ENCODE peak calls at places on chromosome 1, in ten cellular contexts. F is left ventricle myocardium inferior, J is ovary, V is MM.1S, Y is uterus, R is PC-9, P is IMR-90, K is thoracic aorta, W is colonic mucosa, H is cardiac muscle cell. C is an unnamed sample.

GRCh38 chr1:229848762-229849677 is 218.0 kb upstream of the GALNT2 start:
- DNase-seq in F (no peak), J (no peak), V (peak; percentile 42), Y (no peak), R (peak; percentile 8), P (peak; percentile 26), K (no peak), W (no peak), H (peak; percentile 54), C (no peak)

GRCh38 chr1:11158720-11159321 is 30.3 kb upstream of the ANGPTL7 start:
- DNase-seq in F (no peak), J (no peak), V (no peak), Y (no peak), R (no peak), P (peak; percentile 97), K (no peak), W (no peak), H (no peak), C (no peak)

GRCh38 chr1:16614361-16615252 is 1.2 kb upstream of the NBPF1 start:
- DNase-seq in F (no peak), J (no peak), V (no peak), Y (no peak), R (no peak), P (no peak), K (no peak), W (peak; percentile 42), H (no peak), C (peak; percentile 70)

GRCh38 chr1:39082140-39082799 is 56.1 kb downstream of the NDUFS5 start:
- DNase-seq in F (no peak), J (no peak), V (no peak), Y (no peak), R (no peak), P (no peak), K (no peak), W (no peak), H (no peak), C (no peak)

GRCh38 chr1:218660678-218661053 is 315.5 kb downstream of the TGFB2 start:
- DNase-seq in F (no peak), J (no peak), V (no peak), Y (no peak), R (peak; percentile 23), P (peak; percentile 82), K (no peak), W (no peak), H (no peak), C (no peak)

GRCh38 chr1:220974431-220974830 is 95.2 kb downstream of the HLX start:
- DNase-seq in F (no peak), J (no peak), V (no peak), Y (no peak), R (no peak), P (no peak), K (no peak), W (no peak), H (peak; percentile 22), C (no peak)

GRCh38 chr1:231591466-231591865 is 35.1 kb upstream of the DISC1 start:
- DNase-seq in F (no peak), J (no peak), V (no peak), Y (no peak), R (no peak), P (no peak), K (no peak), W (no peak), H (no peak), C (no peak)

GRCh38 chr1:111471012-111471411 is 2.8 kb upstream of the C1orf162 start:
- DNase-seq in F (peak; percentile 35), J (no peak), V (no peak), Y (no peak), R (no peak), P (no peak), K (no peak), W (peak; percentile 35), H (no peak), C (peak; percentile 75)

GRCh38 chr1:90487040-90487439 is 230.1 kb downstream of the BARHL2 start:
- DNase-seq in F (no peak), J (no peak), V (no peak), Y (no peak), R (no peak), P (no peak), K (no peak), W (no peak), H (no peak), C (no peak)
- H3K4me1 ChIP-seq in F (no peaks in the 10 kb centered on the region), J (no peaks in the 10 kb centered on the region), V (no peaks in the 10 kb centered on the region), Y (no peaks in the 10 kb centered on the region), R (no peaks in the 10 kb centered on the region), P (no peaks in the 10 kb centered on the region), K (no peaks in the 10 kb centered on the region), W (no peaks in the 10 kb centered on the region), H (no peaks in the 10 kb centered on the region), C (no peaks in the 10 kb centered on the region)

DNA sequence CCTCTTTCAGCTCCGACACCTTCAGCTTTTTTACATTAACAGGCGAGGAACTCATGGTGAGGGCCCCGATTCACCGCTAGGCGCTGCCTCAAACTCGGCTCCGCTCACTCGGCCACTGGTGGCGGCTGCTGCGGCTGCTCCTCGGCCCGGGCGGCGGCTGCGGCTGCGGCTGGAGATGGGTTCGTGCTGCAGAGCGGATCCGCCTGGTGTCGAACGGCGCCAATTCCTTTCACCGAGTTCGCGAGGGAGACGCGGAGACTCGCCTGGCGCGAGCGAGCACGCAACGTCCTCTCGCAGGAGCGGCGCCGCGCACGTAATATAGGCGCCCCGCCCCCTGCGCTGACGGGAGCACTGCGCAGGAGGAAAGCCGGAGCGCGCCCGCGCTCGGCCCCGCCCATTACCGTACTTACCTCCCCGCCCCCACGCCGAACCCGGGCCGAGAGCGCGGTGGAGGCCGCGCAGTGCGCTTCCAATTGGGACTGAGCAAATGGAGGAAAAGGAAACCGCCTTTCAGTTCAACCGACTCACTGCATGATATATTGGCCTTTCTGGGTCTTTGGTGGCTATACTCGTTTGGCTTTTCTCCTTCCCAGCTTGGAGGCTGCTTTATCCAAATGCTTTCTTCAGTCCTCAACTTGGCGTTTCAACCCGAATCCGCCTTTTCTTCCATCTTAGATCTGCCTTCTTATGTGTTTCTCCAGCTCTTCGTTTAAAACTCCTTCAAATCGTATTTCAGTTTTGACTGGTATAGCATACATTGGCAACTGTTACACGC is at the start of gene HNRNPU:
- DNase-seq in F (peak; percentile 98), J (peak; percentile 97), V (peak; percentile 99), Y (peak; percentile 97), R (peak; percentile 97), P (peak; percentile 97), K (peak; percentile 91), W (peak; percentile 96), H (peak; percentile 98), C (peak; percentile 96)
- TF ChIP-seq CTCF in F (peak; percentile 52), J (peak; percentile 46), V (peak; percentile 43), Y (peak; percentile 35), R (peak; percentile 47), P (peak; percentile 22), K (peak; percentile 48), W (no peak), H (peak; percentile 37), C (peak; percentile 13)

GRCh38 chr1:206769331-206769731 is 1.2 kb upstream of the IL19 start:
- DNase-seq in F (no peak), J (no peak), V (peak; percentile 93), Y (no peak), R (no peak), P (no peak), K (no peak), W (no peak), H (no peak), C (no peak)

GRCh38 chr1:206771353-206771722 is 765 bp downstream of the IL19 start:
- DNase-seq in F (no peak), J (no peak), V (no peak), Y (no peak), R (no peak), P (no peak), K (no peak), W (no peak), H (no peak), C (no peak)

GRCh38 chr1:206772228-206773002 is at the start of gene IL10:
- DNase-seq in F (peak; percentile 24), J (no peak), V (peak; percentile 45), Y (no peak), R (no peak), P (no peak), K (no peak), W (no peak), H (no peak), C (peak; percentile 84)

GRCh38 chr1:206768472-206769330 is 1.9 kb upstream of the IL19 start:
- DNase-seq in F (no peak), J (no peak), V (no peak), Y (no peak), R (no peak), P (no peak), K (no peak), W (no peak), H (no peak), C (no peak)

GRCh38 chr1:206770531-206771352 is at the start of gene IL19:
- DNase-seq in F (peak; percentile 26), J (no peak), V (no peak), Y (no peak), R (no peak), P (peak; percentile 34), K (no peak), W (no peak), H (no peak), C (peak; percentile 53)
- H3K4me1 ChIP-seq in F (no peaks in the 10 kb centered on the region), J (no peaks in the 10 kb centered on the region), V (peaks cover 78% of the 10 kb centered on the region), Y (no peaks in the 10 kb centered on the region), R (no peaks in the 10 kb centered on the region), P (peaks cover 3% of the 10 kb centered on the region), K (no peaks in the 10 kb centered on the region), W (no peaks in the 10 kb centered on the region), H (no peaks in the 10 kb centered on the region), C (peaks cover 10% of the 10 kb centered on the region)

DNA sequence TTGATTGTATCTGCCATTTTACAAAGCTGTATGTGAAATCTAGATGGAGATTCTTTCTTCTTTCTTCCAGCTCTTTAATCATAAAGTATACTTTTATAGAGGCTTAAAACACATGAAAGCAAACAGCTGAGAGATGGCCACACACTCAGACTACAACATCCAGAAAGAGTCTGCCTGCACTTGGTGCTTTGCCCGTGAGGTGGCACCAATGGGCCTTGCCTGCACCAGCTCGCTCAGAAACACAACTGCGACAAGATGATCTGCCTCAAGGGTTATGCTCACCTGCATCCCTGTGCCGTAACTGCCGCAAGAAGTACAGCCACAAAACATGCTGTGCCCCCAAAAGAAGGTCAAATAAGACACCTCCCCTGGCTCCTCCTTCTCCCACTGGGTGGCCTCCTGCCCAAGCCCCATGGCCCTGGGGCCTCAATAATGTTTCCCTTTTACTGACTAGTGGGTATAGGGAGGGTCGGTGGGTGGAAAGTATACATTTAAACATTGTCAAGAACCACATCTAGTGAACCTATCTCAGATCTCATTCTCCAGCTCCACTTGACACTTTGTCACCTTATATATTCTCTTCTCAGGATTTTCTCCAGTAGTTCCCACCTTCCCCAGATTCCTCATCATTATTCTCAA is 66.7 kb upstream of the ANGPTL3 start:
- DNase-seq in F (peak; percentile 18), J (no peak), V (no peak), Y (peak; percentile 19), R (no peak), P (peak; percentile 40), K (no peak), W (peak; percentile 52), H (peak; percentile 73), C (no peak)
- TF ChIP-seq CTCF in F (peak; percentile 70), J (no peak), V (peak; percentile 39), Y (peak; percentile 29), R (no peak), P (peak; percentile 56), K (peak; percentile 67), W (peak; percentile 41), H (peak; percentile 69), C (no peak)

GRCh38 chr1:67748630-67749029 is 63.6 kb downstream of the GADD45A start:
- DNase-seq in F (no peak), J (no peak), V (peak; percentile 45), Y (no peak), R (no peak), P (peak; percentile 84), K (no peak), W (peak; percentile 35), H (peak; percentile 40), C (no peak)
- H3K4me1 ChIP-seq in F (peaks cover 68% of the 10 kb centered on the region), J (peaks cover 18% of the 10 kb centered on the region), V (peaks cover 39% of the 10 kb centered on the region), Y (peaks cover 24% of the 10 kb centered on the region), R (peaks cover 58% of the 10 kb centered on the region), P (peaks cover 23% of the 10 kb centered on the region), K (peaks cover 69% of the 10 kb centered on the region), W (peaks cover 6% of the 10 kb centered on the region), H (peaks cover 66% of the 10 kb centered on the region), C (peaks cover 23% of the 10 kb centered on the region)